ENCODE peak calls at places on chromosomes 3 and 15, in eight cellular contexts. One of them, this sample, is unnamed.

GRCh38 chr15:66405605-66406004 is 18.9 kb downstream of the MAP2K1 start:
- DNase-seq in sciatic nerve: no peak
- DNase-seq in ascending aorta: no peak
- DNase-seq in H54: no peak
- DNase-seq in NCI-H774: peak; percentile 34
- DNase-seq in AG09319: no peak
- DNase-seq in H4: no peak
- DNase-seq in KG1: no peak
- DNase-seq in this sample: no peak

GRCh38 chr3:105040026-105040622 is 326.6 kb upstream of the ALCAM start:
- DNase-seq in sciatic nerve: no peak
- DNase-seq in ascending aorta: no peak
- DNase-seq in H54: no peak
- DNase-seq in NCI-H774: no peak
- DNase-seq in AG09319: no peak
- DNase-seq in H4: no peak
- DNase-seq in KG1: no peak
- DNase-seq in this sample: peak; percentile 52

GRCh38 chr3:126807795-126808194 is 103.8 kb downstream of the CHCHD6 start:
- DNase-seq in sciatic nerve: no peak
- DNase-seq in ascending aorta: no peak
- DNase-seq in H54: peak; percentile 11
- DNase-seq in NCI-H774: no peak
- DNase-seq in AG09319: no peak
- DNase-seq in H4: no peak
- DNase-seq in KG1: no peak
- DNase-seq in this sample: no peak

GRCh38 chr3:122824465-122825379 is 29.9 kb downstream of the SLC49A4 start:
- DNase-seq in sciatic nerve: no peak
- DNase-seq in ascending aorta: no peak
- DNase-seq in H54: no peak
- DNase-seq in NCI-H774: no peak
- DNase-seq in AG09319: peak; percentile 27
- DNase-seq in H4: peak; percentile 83
- DNase-seq in KG1: no peak
- DNase-seq in this sample: no peak

GRCh38 chr3:41095702-41096101 is 103.6 kb upstream of the CTNNB1 start:
- DNase-seq in sciatic nerve: no peak
- DNase-seq in ascending aorta: no peak
- DNase-seq in H54: no peak
- DNase-seq in NCI-H774: no peak
- DNase-seq in AG09319: no peak
- DNase-seq in H4: no peak
- DNase-seq in KG1: no peak
- DNase-seq in this sample: no peak

GRCh38 chr3:156642750-156643728 is 31.4 kb upstream of the TIPARP start:
- DNase-seq in sciatic nerve: no peak
- DNase-seq in ascending aorta: no peak
- DNase-seq in H54: no peak
- DNase-seq in NCI-H774: no peak
- DNase-seq in AG09319: no peak
- DNase-seq in H4: no peak
- DNase-seq in KG1: no peak
- DNase-seq in this sample: no peak

GRCh38 chr3:42507252-42507651 is 4.8 kb downstream of the VIPR1 start:
- DNase-seq in sciatic nerve: peak; percentile 27
- DNase-seq in ascending aorta: no peak
- DNase-seq in H54: no peak
- DNase-seq in NCI-H774: no peak
- DNase-seq in AG09319: no peak
- DNase-seq in H4: no peak
- DNase-seq in KG1: no peak
- DNase-seq in this sample: no peak

GRCh38 chr15:101613130-101614000 is 38.8 kb downstream of the TM2D3 start:
- DNase-seq in sciatic nerve: peak; percentile 72
- DNase-seq in ascending aorta: peak; percentile 27
- DNase-seq in H54: no peak
- DNase-seq in NCI-H774: peak; percentile 18
- DNase-seq in AG09319: no peak
- DNase-seq in H4: peak; percentile 36
- DNase-seq in KG1: no peak
- DNase-seq in this sample: peak; percentile 25

GRCh38 chr3:45180899-45181298 is 34.7 kb upstream of the CDCP1 start:
- DNase-seq in sciatic nerve: no peak
- DNase-seq in ascending aorta: no peak
- DNase-seq in H54: no peak
- DNase-seq in NCI-H774: no peak
- DNase-seq in AG09319: no peak
- DNase-seq in H4: no peak
- DNase-seq in KG1: no peak
- DNase-seq in this sample: no peak

GRCh38 chr3:161744366-161744765 is 247.8 kb downstream of the OTOL1 start:
- DNase-seq in sciatic nerve: no peak
- DNase-seq in ascending aorta: no peak
- DNase-seq in H54: no peak
- DNase-seq in NCI-H774: no peak
- DNase-seq in AG09319: no peak
- DNase-seq in H4: no peak
- DNase-seq in KG1: no peak
- DNase-seq in this sample: no peak

GRCh38 chr3:128287161-128287560 is 133.9 kb downstream of the EEFSEC start:
- DNase-seq in sciatic nerve: no peak
- DNase-seq in ascending aorta: no peak
- DNase-seq in H54: no peak
- DNase-seq in NCI-H774: no peak
- DNase-seq in AG09319: no peak
- DNase-seq in H4: no peak
- DNase-seq in KG1: no peak
- DNase-seq in this sample: no peak

GRCh38 chr3:128410669-128411573 is 55.8 kb downstream of the DNAJB8 start:
- DNase-seq in sciatic nerve: no peak
- DNase-seq in ascending aorta: no peak
- DNase-seq in H54: no peak
- DNase-seq in NCI-H774: no peak
- DNase-seq in AG09319: no peak
- DNase-seq in H4: no peak
- DNase-seq in KG1: no peak
- DNase-seq in this sample: no peak

GRCh38 chr15:62517541-62517940 is 352.5 kb upstream of the C2CD4B start:
- DNase-seq in sciatic nerve: no peak
- DNase-seq in ascending aorta: no peak
- DNase-seq in H54: no peak
- DNase-seq in NCI-H774: no peak
- DNase-seq in AG09319: no peak
- DNase-seq in H4: no peak
- DNase-seq in KG1: no peak
- DNase-seq in this sample: no peak

GRCh38 chr15:29382862-29383261 is 113.2 kb upstream of the NSMCE3 start:
- DNase-seq in sciatic nerve: no peak
- DNase-seq in ascending aorta: no peak
- DNase-seq in H54: no peak
- DNase-seq in NCI-H774: no peak
- DNase-seq in AG09319: no peak
- DNase-seq in H4: no peak
- DNase-seq in KG1: no peak
- DNase-seq in this sample: no peak

GRCh38 chr3:62682826-62683225 is 192.4 kb downstream of the CADPS start:
- DNase-seq in sciatic nerve: no peak
- DNase-seq in ascending aorta: no peak
- DNase-seq in H54: no peak
- DNase-seq in NCI-H774: no peak
- DNase-seq in AG09319: no peak
- DNase-seq in H4: no peak
- DNase-seq in KG1: no peak
- DNase-seq in this sample: no peak

GRCh38 chr15:55499158-55499557 is 8.9 kb downstream of the DNAAF4 start:
- DNase-seq in sciatic nerve: no peak
- DNase-seq in ascending aorta: no peak
- DNase-seq in H54: no peak
- DNase-seq in NCI-H774: no peak
- DNase-seq in AG09319: no peak
- DNase-seq in H4: no peak
- DNase-seq in KG1: no peak
- DNase-seq in this sample: no peak

GRCh38 chr15:57395292-57395691 is 19.0 kb downstream of the CGNL1 start:
- DNase-seq in sciatic nerve: no peak
- DNase-seq in ascending aorta: no peak
- DNase-seq in H54: peak; percentile 53
- DNase-seq in NCI-H774: no peak
- DNase-seq in AG09319: no peak
- DNase-seq in H4: peak; percentile 27
- DNase-seq in KG1: no peak
- DNase-seq in this sample: no peak

GRCh38 chr3:57943525-57944312 is 64.5 kb upstream of the FLNB start:
- DNase-seq in sciatic nerve: no peak
- DNase-seq in ascending aorta: no peak
- DNase-seq in H54: no peak
- DNase-seq in NCI-H774: no peak
- DNase-seq in AG09319: no peak
- DNase-seq in H4: no peak
- DNase-seq in KG1: no peak
- DNase-seq in this sample: no peak

GRCh38 chr3:46087871-46088270 is 60.6 kb upstream of the XCR1 start:
- DNase-seq in sciatic nerve: no peak
- DNase-seq in ascending aorta: no peak
- DNase-seq in H54: no peak
- DNase-seq in NCI-H774: no peak
- DNase-seq in AG09319: no peak
- DNase-seq in H4: peak; percentile 31
- DNase-seq in KG1: peak; percentile 30
- DNase-seq in this sample: no peak

GRCh38 chr3:177935008-177935407 is 601.2 kb upstream of the KCNMB2 start:
- DNase-seq in sciatic nerve: no peak
- DNase-seq in ascending aorta: no peak
- DNase-seq in H54: no peak
- DNase-seq in NCI-H774: no peak
- DNase-seq in AG09319: no peak
- DNase-seq in H4: no peak
- DNase-seq in KG1: no peak
- DNase-seq in this sample: peak; percentile 60

GRCh38 chr3:136954980-136955780 is 2.6 kb upstream of the IL20RB start:
- DNase-seq in sciatic nerve: no peak
- DNase-seq in ascending aorta: no peak
- DNase-seq in H54: no peak
- DNase-seq in NCI-H774: no peak
- DNase-seq in AG09319: no peak
- DNase-seq in H4: peak; percentile 14
- DNase-seq in KG1: no peak
- DNase-seq in this sample: no peak

GRCh38 chr15:31155136-31155535 is 53.6 kb upstream of the TRPM1 start:
- DNase-seq in sciatic nerve: no peak
- DNase-seq in ascending aorta: no peak
- DNase-seq in H54: no peak
- DNase-seq in NCI-H774: no peak
- DNase-seq in AG09319: no peak
- DNase-seq in H4: no peak
- DNase-seq in KG1: no peak
- DNase-seq in this sample: no peak

GRCh38 chr15:53880353-53880752 is 97.9 kb upstream of the UNC13C start:
- DNase-seq in sciatic nerve: no peak
- DNase-seq in ascending aorta: no peak
- DNase-seq in H54: no peak
- DNase-seq in NCI-H774: no peak
- DNase-seq in AG09319: no peak
- DNase-seq in H4: no peak
- DNase-seq in KG1: no peak
- DNase-seq in this sample: no peak

GRCh38 chr15:57343018-57343417 is 33.3 kb upstream of the CGNL1 start:
- DNase-seq in sciatic nerve: no peak
- DNase-seq in ascending aorta: no peak
- DNase-seq in H54: no peak
- DNase-seq in NCI-H774: no peak
- DNase-seq in AG09319: no peak
- DNase-seq in H4: no peak
- DNase-seq in KG1: no peak
- DNase-seq in this sample: no peak

GRCh38 chr15:37056894-37057205 is 43.5 kb downstream of the MEIS2 start:
- DNase-seq in sciatic nerve: no peak
- DNase-seq in ascending aorta: no peak
- DNase-seq in H54: no peak
- DNase-seq in NCI-H774: no peak
- DNase-seq in AG09319: no peak
- DNase-seq in H4: no peak
- DNase-seq in KG1: no peak
- DNase-seq in this sample: no peak

GRCh38 chr15:60548101-60548500 is 69.2 kb upstream of the ICE2 start:
- DNase-seq in sciatic nerve: no peak
- DNase-seq in ascending aorta: no peak
- DNase-seq in H54: no peak
- DNase-seq in NCI-H774: no peak
- DNase-seq in AG09319: no peak
- DNase-seq in H4: no peak
- DNase-seq in KG1: no peak
- DNase-seq in this sample: no peak

GRCh38 chr3:169929830-169930519 is 18.6 kb downstream of the SAMD7 start:
- DNase-seq in sciatic nerve: no peak
- DNase-seq in ascending aorta: no peak
- DNase-seq in H54: no peak
- DNase-seq in NCI-H774: no peak
- DNase-seq in AG09319: no peak
- DNase-seq in H4: no peak
- DNase-seq in KG1: no peak
- DNase-seq in this sample: no peak

GRCh38 chr15:46277994-46278885 is 643.4 kb downstream of the SQOR start:
- DNase-seq in sciatic nerve: no peak
- DNase-seq in ascending aorta: no peak
- DNase-seq in H54: no peak
- DNase-seq in NCI-H774: peak; percentile 90
- DNase-seq in AG09319: no peak
- DNase-seq in H4: no peak
- DNase-seq in KG1: no peak
- DNase-seq in this sample: peak; percentile 87

GRCh38 chr15:44882499-44882968 is 74.0 kb upstream of the TERB2 start:
- DNase-seq in sciatic nerve: no peak
- DNase-seq in ascending aorta: no peak
- DNase-seq in H54: peak; percentile 7
- DNase-seq in NCI-H774: no peak
- DNase-seq in AG09319: no peak
- DNase-seq in H4: no peak
- DNase-seq in KG1: no peak
- DNase-seq in this sample: no peak

GRCh38 chr3:124557433-124558232 is 172.6 kb upstream of the UMPS start:
- DNase-seq in sciatic nerve: no peak
- DNase-seq in ascending aorta: no peak
- DNase-seq in H54: peak; percentile 26
- DNase-seq in NCI-H774: no peak
- DNase-seq in AG09319: no peak
- DNase-seq in H4: no peak
- DNase-seq in KG1: no peak
- DNase-seq in this sample: no peak

GRCh38 chr15:80870366-80870765 is 91.2 kb downstream of the CEMIP start:
- DNase-seq in sciatic nerve: no peak
- DNase-seq in ascending aorta: no peak
- DNase-seq in H54: no peak
- DNase-seq in NCI-H774: no peak
- DNase-seq in AG09319: no peak
- DNase-seq in H4: no peak
- DNase-seq in KG1: no peak
- DNase-seq in this sample: no peak

GRCh38 chr15:51191072-51191665 is 96.5 kb upstream of the TNFAIP8L3 start:
- DNase-seq in sciatic nerve: no peak
- DNase-seq in ascending aorta: no peak
- DNase-seq in H54: no peak
- DNase-seq in NCI-H774: no peak
- DNase-seq in AG09319: no peak
- DNase-seq in H4: no peak
- DNase-seq in KG1: no peak
- DNase-seq in this sample: no peak

GRCh38 chr3:150972379-150972985 is at the start of gene CLRN1:
- DNase-seq in sciatic nerve: no peak
- DNase-seq in ascending aorta: no peak
- DNase-seq in H54: no peak
- DNase-seq in NCI-H774: no peak
- DNase-seq in AG09319: no peak
- DNase-seq in H4: no peak
- DNase-seq in KG1: no peak
- DNase-seq in this sample: no peak

GRCh38 chr15:36230741-36231140 is 348.7 kb upstream of the CDIN1 start:
- DNase-seq in sciatic nerve: no peak
- DNase-seq in ascending aorta: no peak
- DNase-seq in H54: no peak
- DNase-seq in NCI-H774: no peak
- DNase-seq in AG09319: no peak
- DNase-seq in H4: no peak
- DNase-seq in KG1: no peak
- DNase-seq in this sample: no peak